ENCODE peak calls at places on chromosomes 11 and 22, in ten cellular contexts. D is right lobe of liver, K is HepG2, B is lower leg skin, Z is A549, T is stomach, O is testis, P is esophagus squamous epithelium, G is prostate gland, M is breast epithelium. U is an unnamed sample.

GRCh38 chr11:63814383-63814736 is 1.1 kb downstream of the SPINDOC start:
- DNase-seq in B (no peak), G (no peak), T (no peak), O (no peak), M (no peak), Z (no peak), P (no peak), D (no peak), K (no peak), U (no peak)

GRCh38 chr22:48825802-48826520 is 1001.7 kb downstream of the BRD1 start:
- DNase-seq in B (no peak), O (no peak), D (no peak), Z (no peak), P (no peak), T (no peak), K (no peak), G (no peak), M (peak; percentile 45), U (no peak)

GRCh38 chr22:46984751-46985506 is 222.5 kb downstream of the TBC1D22A start:
- DNase-seq in M (no peak), B (peak; percentile 79), Z (no peak), P (no peak), K (no peak), O (no peak), T (no peak), D (peak; percentile 48), G (no peak), U (peak; percentile 51)

GRCh38 chr11:77287615-77288273 is 13.7 kb downstream of the GDPD4 start:
- DNase-seq in D (no peak), T (no peak), Z (no peak), G (no peak), B (no peak), K (no peak), O (no peak), M (no peak), P (no peak), U (no peak)

GRCh38 chr11:111064118-111064517 is 181.4 kb upstream of the POU2AF2 start:
- DNase-seq in T (no peak), O (no peak), Z (no peak), P (no peak), B (no peak), K (no peak), D (no peak), M (no peak), G (no peak), U (no peak)

GRCh38 chr11:57873196-57873911 is 111.8 kb downstream of the CTNND1 start:
- DNase-seq in B (no peak), D (no peak), O (no peak), K (no peak), G (no peak), M (no peak), T (no peak), P (no peak), Z (no peak), U (no peak)

GRCh38 chr22:36194971-36195370 is 6.6 kb downstream of the APOL4 start:
- DNase-seq in D (peak; percentile 44), Z (peak; percentile 24), P (no peak), T (peak; percentile 57), K (peak; percentile 40), M (no peak), O (peak; percentile 76), B (peak; percentile 86), G (peak; percentile 49), U (peak; percentile 60)

GRCh38 chr11:17722000-17722643 is 2.8 kb downstream of the MYOD1 start:
- DNase-seq in K (no peak), M (no peak), G (no peak), T (no peak), B (no peak), P (no peak), O (no peak), Z (peak; percentile 48), D (peak; percentile 36), U (no peak)

GRCh38 chr22:48080304-48081165 is 1318.1 kb downstream of the TBC1D22A start:
- DNase-seq in D (no peak), M (no peak), P (no peak), Z (no peak), T (no peak), K (no peak), B (no peak), G (no peak), O (no peak), U (no peak)

GRCh38 chr11:61460474-61460881 is 30.6 kb downstream of the SDHAF2 start:
- DNase-seq in G (no peak), M (no peak), K (no peak), T (no peak), B (no peak), P (no peak), D (no peak), Z (no peak), O (no peak), U (no peak)

GRCh38 chr22:49976439-49977175 is 16.0 kb downstream of the PIM3 start:
- DNase-seq in B (peak; percentile 48), D (no peak), T (peak; percentile 26), M (peak; percentile 22), Z (no peak), G (no peak), O (no peak), K (no peak), P (no peak), U (no peak)

GRCh38 chr11:45655347-45655756 is 10.1 kb downstream of the CHST1 start:
- DNase-seq in P (no peak), B (peak; percentile 94), G (peak; percentile 59), T (peak; percentile 72), K (peak; percentile 44), D (peak; percentile 72), M (peak; percentile 72), Z (peak; percentile 88), O (peak; percentile 84), U (peak; percentile 76)

GRCh38 chr11:118606157-118606843 is 1.1 kb upstream of the PHLDB1 start:
- DNase-seq in G (no peak), T (peak; percentile 22), Z (no peak), D (no peak), K (no peak), O (no peak), P (no peak), B (peak; percentile 75), M (no peak), U (peak; percentile 73)

GRCh38 chr22:47148956-47149748 is 386.7 kb downstream of the TBC1D22A start:
- DNase-seq in M (no peak), O (no peak), K (no peak), P (no peak), G (no peak), D (no peak), Z (no peak), T (no peak), B (no peak), U (no peak)

GRCh38 chr22:29394931-29395581 is 6.7 kb upstream of the AP1B1 start:
- DNase-seq in Z (peak; percentile 59), D (peak; percentile 59), B (peak; percentile 83), P (no peak), K (peak; percentile 70), M (peak; percentile 63), G (peak; percentile 83), T (peak; percentile 75), O (peak; percentile 81), U (peak; percentile 83)

GRCh38 chr11:119377112-119377901 is 4.2 kb downstream of the USP2 start:
- DNase-seq in B (peak; percentile 79), D (no peak), G (no peak), O (no peak), Z (no peak), K (no peak), P (no peak), M (peak; percentile 46), T (no peak), U (no peak)

GRCh38 chr11:863389-864117 is 20.9 kb downstream of the TSPAN4 start:
- DNase-seq in G (no peak), T (no peak), Z (no peak), K (no peak), O (no peak), D (no peak), P (no peak), B (no peak), M (no peak), U (no peak)
- TF ChIP-seq POLR2A in G (no peak), T (no peak), Z (no peak), K (no peak), O (no peak), D (no peak), P (no peak), B (no peak), M (no peak), U (no peak)

GRCh38 chr22:38467904-38468760 is at the start of gene KDELR3:
- DNase-seq in K (no peak), G (peak; percentile 46), P (no peak), M (no peak), D (peak; percentile 77), Z (peak; percentile 40), T (peak; percentile 72), O (peak; percentile 63), B (peak; percentile 92), U (peak; percentile 66)
- TF ChIP-seq POLR2A in K (no peak), G (peak; percentile 30), P (peak; percentile 47), M (no peak), D (peak; percentile 68), Z (peak; percentile 49), T (no peak), O (no peak), B (no peak), U (no peak)

DNA sequence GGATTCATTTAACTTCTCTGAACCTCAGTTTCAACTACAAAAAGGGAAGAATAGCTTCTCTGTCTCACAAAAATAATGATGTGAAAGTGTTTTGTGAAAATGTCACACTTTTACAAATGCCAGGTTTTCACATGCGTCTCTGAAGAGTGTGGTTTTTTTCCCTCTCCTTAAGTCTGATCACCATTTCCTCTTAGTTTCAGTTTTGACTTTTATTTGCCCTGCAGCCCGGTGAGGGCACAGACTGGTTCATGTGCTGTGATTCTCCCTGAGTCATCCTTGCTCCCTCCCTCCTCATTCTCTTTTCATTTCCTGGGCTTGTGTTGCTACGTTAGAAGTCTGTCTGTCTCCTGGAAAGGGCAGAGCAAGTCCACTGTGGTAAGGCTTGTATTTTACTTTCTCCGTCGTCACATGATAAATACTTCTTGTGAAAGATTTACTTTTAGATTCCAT is 67.8 kb downstream of the BID start:
- DNase-seq in Z (peak; percentile 75), D (no peak), G (peak; percentile 68), M (no peak), T (peak; percentile 28), B (no peak), P (no peak), O (peak; percentile 52), K (peak; percentile 36), U (peak; percentile 32)
- TF ChIP-seq POLR2A in Z (no peak), D (peak; percentile 31), G (peak; percentile 29), M (no peak), T (no peak), B (no peak), P (peak; percentile 24), O (no peak), K (no peak), U (no peak)

GRCh38 chr11:32919338-32919737 is 26.7 kb downstream of the QSER1 start:
- DNase-seq in Z (no peak), K (no peak), P (no peak), B (no peak), G (no peak), D (no peak), O (no peak), T (no peak), M (no peak), U (no peak)
- TF ChIP-seq POLR2A in Z (no peak), K (no peak), P (no peak), B (no peak), G (no peak), D (no peak), O (no peak), T (no peak), M (no peak), U (no peak)

U was measured in body of pancreas.